ENCODE peak calls at places on chromosomes 11 and 22, in eight cellular contexts. G is pancreas; R is T-helper 9 cell; I is HL-60; D is astrocyte of the spinal cord; U is activated naive CD8-positive, alpha-beta T cell treated with anti-CD3 and anti-CD28 coated beads for 36 hours; Q is AG09309; E is NCI-H1417. B is an unnamed sample.

GRCh38 chr11:87128372-87128771 is 90.6 kb downstream of the TMEM135 start:
- DNase-seq in I (no peak), D (no peak), G (no peak), Q (no peak), E (no peak), U (no peak), R (no peak), B (no peak)

GRCh38 chr22:28454431-28455064 is 225.1 kb downstream of the TTC28 start:
- DNase-seq in R (no peak), U (no peak), G (no peak), Q (no peak), D (no peak), I (no peak), E (no peak), B (no peak)

GRCh38 chr11:116507849-116508695 is 264.7 kb downstream of the BUD13 start:
- DNase-seq in E (no peak), R (no peak), Q (no peak), G (no peak), D (no peak), I (no peak), U (no peak), B (no peak)

GRCh38 chr22:20131593-20131855 is at the start of gene ZDHHC8:
- DNase-seq in U (peak; percentile 44), R (peak; percentile 59), E (no peak), D (no peak), I (no peak), G (no peak), Q (no peak), B (peak; percentile 38)

GRCh38 chr11:1931326-1931725 is 11.8 kb downstream of the TNNT3 start:
- DNase-seq in R (no peak), E (no peak), Q (no peak), G (no peak), U (no peak), I (no peak), D (no peak), B (peak; percentile 42)

GRCh38 chr11:122337241-122338176 is 221.5 kb upstream of the BLID start:
- DNase-seq in R (no peak), U (no peak), D (no peak), E (no peak), G (no peak), Q (no peak), I (no peak), B (no peak)

GRCh38 chr11:75784506-75784905 is 15.9 kb downstream of the DGAT2 start:
- DNase-seq in D (no peak), E (no peak), Q (no peak), U (no peak), R (no peak), G (no peak), I (no peak), B (no peak)

GRCh38 chr22:28051787-28052356 is 132.8 kb upstream of the PITPNB start:
- DNase-seq in E (peak; percentile 38), D (peak; percentile 70), R (no peak), G (peak; percentile 77), U (peak; percentile 28), Q (no peak), I (no peak), B (peak; percentile 66)

GRCh38 chr22:37193629-37194191 is 5.7 kb upstream of the C1QTNF6 start:
- DNase-seq in E (no peak), U (peak; percentile 64), Q (no peak), R (no peak), I (no peak), D (no peak), G (no peak), B (no peak)

GRCh38 chr22:29503811-29504372 is 23.9 kb downstream of the NEFH start:
- DNase-seq in D (peak; percentile 82), R (no peak), E (no peak), G (no peak), I (no peak), U (no peak), Q (peak; percentile 29), B (peak; percentile 34)

GRCh38 chr22:48492371-48493320 is 1335.0 kb downstream of the BRD1 start:
- DNase-seq in Q (peak; percentile 39), R (no peak), U (peak; percentile 23), D (peak; percentile 67), I (peak; percentile 10), E (peak; percentile 22), G (peak; percentile 65), B (peak; percentile 62)

GRCh38 chr11:33507967-33508366 is 192.7 kb downstream of the C11orf91 start:
- DNase-seq in G (peak; percentile 34), Q (no peak), U (no peak), I (peak; percentile 5), E (peak; percentile 14), D (no peak), R (no peak), B (peak; percentile 62)

GRCh38 chr11:18203723-18204122 is 31.1 kb downstream of the MRGPRX4 start:
- DNase-seq in R (no peak), E (no peak), D (peak; percentile 1), U (no peak), I (no peak), Q (no peak), G (no peak), B (peak; percentile 33)

GRCh38 chr11:95256204-95256819 is 25.3 kb upstream of the SESN3 start:
- DNase-seq in Q (no peak), D (no peak), E (no peak), I (peak; percentile 99), G (no peak), U (no peak), R (no peak), B (peak; percentile 45)

GRCh38 chr11:112321521-112322172 is 61.0 kb upstream of the PLET1 start:
- DNase-seq in U (no peak), R (no peak), D (peak; percentile 85), Q (peak; percentile 64), E (peak; percentile 47), I (peak; percentile 98), G (peak; percentile 83), B (peak; percentile 99)

GRCh38 chr11:112058103-112058502 is 15.7 kb downstream of the PIH1D2 start:
- DNase-seq in E (no peak), U (no peak), G (no peak), R (no peak), D (no peak), I (no peak), Q (no peak), B (no peak)

GRCh38 chr11:106344392-106344791 is 266.9 kb downstream of the AASDHPPT start:
- DNase-seq in R (no peak), E (no peak), G (no peak), D (peak; percentile 73), U (no peak), I (no peak), Q (peak; percentile 31), B (peak; percentile 27)

GRCh38 chr11:1180947-1181391 is 23.2 kb downstream of the MUC5AC start:
- DNase-seq in E (no peak), U (no peak), G (no peak), Q (no peak), I (no peak), R (no peak), D (no peak), B (no peak)

B was measured in epithelial cell of esophagus.